ENCODE peak calls at places on chromosomes 2 and 18, in five cellular contexts. One of them, this sample, is unnamed.

GRCh38 chr2:216031960-216032689 is 18.8 kb upstream of the MREG start:
- DNase-seq in foreskin fibroblast: peak
- DNase-seq in foreskin keratinocyte: peak
- DNase-seq in stimulated activated CD4-positive, alpha-beta T cell treated with anti-CD3 and anti-CD28 coated beads, Interleukin-1b, Interleukin-23, amount 100 ng/mL, for 4 hours: no peak
- DNase-seq in cerebellum: no peak
- DNase-seq in this sample: no peak

GRCh38 chr2:71882949-71883472 is 264.7 kb downstream of the CYP26B1 start:
- DNase-seq in foreskin fibroblast: peak
- DNase-seq in foreskin keratinocyte: peak
- DNase-seq in stimulated activated CD4-positive, alpha-beta T cell treated with anti-CD3 and anti-CD28 coated beads, Interleukin-1b, Interleukin-23, amount 100 ng/mL, for 4 hours: no peak
- DNase-seq in cerebellum: no peak
- DNase-seq in this sample: no peak

GRCh38 chr2:162172802-162173201 is 20.8 kb upstream of the GCG start:
- DNase-seq in foreskin fibroblast: no peak
- DNase-seq in foreskin keratinocyte: no peak
- DNase-seq in stimulated activated CD4-positive, alpha-beta T cell treated with anti-CD3 and anti-CD28 coated beads, Interleukin-1b, Interleukin-23, amount 100 ng/mL, for 4 hours: no peak
- DNase-seq in cerebellum: no peak
- DNase-seq in this sample: no peak

GRCh38 chr2:134406716-134407115 is 152.8 kb downstream of the MGAT5 start:
- DNase-seq in foreskin fibroblast: no peak
- DNase-seq in foreskin keratinocyte: no peak
- DNase-seq in stimulated activated CD4-positive, alpha-beta T cell treated with anti-CD3 and anti-CD28 coated beads, Interleukin-1b, Interleukin-23, amount 100 ng/mL, for 4 hours: no peak
- DNase-seq in cerebellum: no peak
- DNase-seq in this sample: no peak

GRCh38 chr18:27143580-27144287 is 41.4 kb downstream of the CHST9 start:
- DNase-seq in foreskin fibroblast: no peak
- DNase-seq in foreskin keratinocyte: no peak
- DNase-seq in stimulated activated CD4-positive, alpha-beta T cell treated with anti-CD3 and anti-CD28 coated beads, Interleukin-1b, Interleukin-23, amount 100 ng/mL, for 4 hours: no peak
- DNase-seq in cerebellum: no peak
- DNase-seq in this sample: no peak

GRCh38 chr2:70981421-70981820 is 3.0 kb downstream of the ANKRD53 start:
- DNase-seq in foreskin fibroblast: no peak
- DNase-seq in foreskin keratinocyte: no peak
- DNase-seq in stimulated activated CD4-positive, alpha-beta T cell treated with anti-CD3 and anti-CD28 coated beads, Interleukin-1b, Interleukin-23, amount 100 ng/mL, for 4 hours: no peak
- DNase-seq in cerebellum: no peak
- DNase-seq in this sample: no peak

GRCh38 chr2:179235463-179236108 is 29.0 kb downstream of the SESTD1 start:
- DNase-seq in foreskin fibroblast: peak
- DNase-seq in foreskin keratinocyte: no peak
- DNase-seq in stimulated activated CD4-positive, alpha-beta T cell treated with anti-CD3 and anti-CD28 coated beads, Interleukin-1b, Interleukin-23, amount 100 ng/mL, for 4 hours: no peak
- DNase-seq in cerebellum: no peak
- DNase-seq in this sample: no peak

GRCh38 chr18:37721544-37722302 is 156.1 kb upstream of the CELF4 start:
- DNase-seq in foreskin fibroblast: no peak
- DNase-seq in foreskin keratinocyte: peak
- DNase-seq in stimulated activated CD4-positive, alpha-beta T cell treated with anti-CD3 and anti-CD28 coated beads, Interleukin-1b, Interleukin-23, amount 100 ng/mL, for 4 hours: no peak
- DNase-seq in cerebellum: no peak
- DNase-seq in this sample: no peak

GRCh38 chr2:74740395-74741075 is 86.5 kb downstream of the SEMA4F start:
- DNase-seq in foreskin fibroblast: peak
- DNase-seq in foreskin keratinocyte: peak
- DNase-seq in stimulated activated CD4-positive, alpha-beta T cell treated with anti-CD3 and anti-CD28 coated beads, Interleukin-1b, Interleukin-23, amount 100 ng/mL, for 4 hours: no peak
- DNase-seq in cerebellum: no peak
- DNase-seq in this sample: no peak

GRCh38 chr2:36404312-36404711 is 48.7 kb downstream of the CRIM1 start:
- DNase-seq in foreskin fibroblast: no peak
- DNase-seq in foreskin keratinocyte: peak
- DNase-seq in stimulated activated CD4-positive, alpha-beta T cell treated with anti-CD3 and anti-CD28 coated beads, Interleukin-1b, Interleukin-23, amount 100 ng/mL, for 4 hours: no peak
- DNase-seq in cerebellum: no peak
- DNase-seq in this sample: no peak

GRCh38 chr2:58732999-58733398 is 491.9 kb upstream of the FANCL start:
- DNase-seq in foreskin fibroblast: no peak
- DNase-seq in foreskin keratinocyte: no peak
- DNase-seq in stimulated activated CD4-positive, alpha-beta T cell treated with anti-CD3 and anti-CD28 coated beads, Interleukin-1b, Interleukin-23, amount 100 ng/mL, for 4 hours: no peak
- DNase-seq in cerebellum: no peak
- DNase-seq in this sample: no peak